ENCODE peak calls at places on chromosomes 11 and 22, in seven cellular contexts. H is A549, E is fibroblast of lung, Q is OCI-LY7, P is GM23338, N is osteoblast, L is GM23248. F is an unnamed sample.

GRCh38 chr11:102117472-102118113 is 7.3 kb downstream of the YAP1 start:
- DNase-seq in N (no peak), P (no peak), H (no peak), E (peak; percentile 39), L (peak; percentile 61), Q (no peak), F (no peak)

GRCh38 chr22:37021710-37022482 is 2.4 kb downstream of the MPST start:
- DNase-seq in H (peak; percentile 55), N (peak; percentile 95), P (peak; percentile 82), Q (peak; percentile 80), L (peak; percentile 64), E (peak; percentile 25), F (peak; percentile 62)

GRCh38 chr11:93740802-93741093 is 547 bp downstream of the TAF1D start:
- DNase-seq in Q (peak; percentile 82), P (peak; percentile 63), N (no peak), H (peak; percentile 70), L (peak; percentile 89), E (peak; percentile 57), F (peak; percentile 74)

GRCh38 chr11:69950120-69950519 is 128.0 kb upstream of the ANO1 start:
- DNase-seq in E (no peak), N (peak; percentile 62), P (peak; percentile 88), Q (peak; percentile 42), H (peak; percentile 68), L (peak; percentile 16), F (peak; percentile 44)

GRCh38 chr11:18078909-18079308 is 27.0 kb downstream of the SAAL1 start:
- DNase-seq in Q (no peak), P (no peak), N (no peak), E (no peak), L (no peak), H (no peak), F (no peak)

GRCh38 chr11:7307836-7308235 is 56.1 kb downstream of the SYT9 start:
- DNase-seq in P (no peak), Q (no peak), N (no peak), H (no peak), L (no peak), E (no peak), F (no peak)

GRCh38 chr22:50206599-50206998 is 5.8 kb downstream of the SELENOO start:
- DNase-seq in L (peak; percentile 61), H (peak; percentile 37), P (peak; percentile 88), Q (peak; percentile 24), N (peak; percentile 95), E (peak; percentile 35), F (peak; percentile 56)

GRCh38 chr11:67464411-67465189 is 4.5 kb downstream of the TMEM134 start:
- DNase-seq in N (peak; percentile 97), P (peak; percentile 93), H (peak; percentile 92), L (peak; percentile 79), E (peak; percentile 68), Q (peak; percentile 96), F (peak; percentile 93)

GRCh38 chr11:96464695-96465307 is 75.0 kb downstream of the JRKL start:
- DNase-seq in E (peak; percentile 68), N (peak; percentile 86), P (peak; percentile 94), Q (peak; percentile 77), H (peak; percentile 72), L (peak; percentile 83), F (peak; percentile 89)

GRCh38 chr22:30044369-30044768 is 35.9 kb upstream of the HORMAD2 start:
- DNase-seq in N (peak; percentile 92), Q (no peak), E (peak; percentile 99), P (no peak), L (peak; percentile 96), H (no peak), F (peak; percentile 78)

GRCh38 chr22:38570841-38571364 is 920 bp upstream of the DMC1 start:
- DNase-seq in P (peak; percentile 66), E (peak; percentile 38), Q (peak; percentile 72), N (no peak), L (peak; percentile 62), H (peak; percentile 28), F (peak; percentile 54)

GRCh38 chr11:57598831-57599155 is 1.3 kb downstream of the SERPING1 start:
- DNase-seq in Q (no peak), P (no peak), E (peak; percentile 37), H (no peak), L (peak; percentile 66), N (peak; percentile 74), F (peak; percentile 19)

GRCh38 chr11:57596266-57596885 is 1.1 kb upstream of the SERPING1 start:
- DNase-seq in L (no peak), P (no peak), H (no peak), E (no peak), N (no peak), Q (no peak), F (no peak)

GRCh38 chr11:57599381-57599780 is 1.9 kb downstream of the SERPING1 start:
- DNase-seq in H (no peak), E (no peak), N (peak; percentile 65), Q (no peak), L (no peak), P (no peak), F (no peak)

GRCh38 chr11:57597971-57598830 is 716 bp downstream of the SERPING1 start:
- DNase-seq in E (peak; percentile 16), L (peak; percentile 83), H (no peak), Q (no peak), N (peak; percentile 90), P (peak; percentile 96), F (peak; percentile 83)

DNA sequence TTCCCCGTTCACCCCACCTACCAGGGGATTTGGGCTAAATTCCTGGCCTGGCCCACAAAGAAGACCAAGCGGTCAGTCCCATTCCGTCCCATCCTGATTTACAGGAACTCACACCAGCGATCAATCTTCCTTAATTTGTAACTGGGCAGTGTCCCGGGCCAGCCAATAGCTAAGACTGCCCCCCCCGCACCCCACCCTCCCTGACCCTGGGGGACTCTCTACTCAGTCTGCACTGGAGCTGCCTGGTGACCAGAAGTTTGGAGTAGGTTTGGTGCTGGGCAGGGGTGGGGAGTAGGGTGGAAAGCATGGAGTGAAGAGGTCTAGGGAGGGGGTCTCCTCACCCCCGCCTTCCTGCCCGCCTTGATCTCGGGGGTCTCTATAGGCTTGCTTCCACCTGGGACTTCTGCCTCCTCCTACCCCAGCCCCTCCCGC is at the start of gene SERPING1:
- DNase-seq in P (peak; percentile 66), H (no peak), N (peak; percentile 77), L (peak; percentile 53), E (no peak), Q (no peak), F (peak; percentile 36)
- H3K4me2 ChIP-seq in P (peak within 1 kb of the TSS; percentile 93), H (peak within 1 kb of the TSS; percentile 79), N (peak within 1 kb of the TSS; percentile 90), L (peak within 1 kb of the TSS; percentile 83), E (peak within 1 kb of the TSS; percentile 90), Q (no peak within 1 kb of the TSS), F (peak within 1 kb of the TSS; percentile 87)

DNA sequence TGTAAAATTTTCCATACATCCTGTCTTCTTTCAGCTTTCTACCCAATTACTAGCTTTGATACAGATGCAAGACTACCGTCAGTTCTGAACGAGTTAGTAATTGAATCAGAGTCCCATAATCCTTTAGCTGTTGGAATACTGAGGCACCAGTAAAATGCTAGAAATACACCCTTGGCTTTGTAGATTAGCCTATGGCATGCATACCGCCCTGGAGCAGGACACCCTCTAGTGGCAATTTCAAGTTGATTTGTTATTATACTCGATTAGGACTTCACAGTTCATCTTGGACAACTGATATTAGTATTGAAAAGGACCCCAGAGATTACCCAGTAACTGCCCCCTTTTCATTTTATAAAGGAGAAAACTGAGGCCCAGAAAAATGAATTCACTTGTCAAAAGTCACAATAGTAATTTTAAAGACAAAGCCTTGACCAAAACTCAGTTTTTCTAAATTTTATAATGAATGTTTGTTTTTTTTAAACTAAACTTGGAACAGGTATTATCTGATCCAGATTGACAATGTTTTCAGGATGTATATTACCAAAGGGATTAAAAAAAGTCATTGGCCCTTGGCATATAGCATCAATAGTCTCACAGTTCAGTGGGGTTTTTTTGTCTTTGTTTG is 72.6 kb downstream of the HIPK3 start:
- DNase-seq in P (peak; percentile 73), E (peak; percentile 62), Q (peak; percentile 72), H (peak; percentile 76), L (peak; percentile 75), N (peak; percentile 58), F (peak; percentile 69)
- H3K4me2 ChIP-seq in P (no peak overlapping the region), E (no peak overlapping the region), Q (no peak overlapping the region), H (no peak overlapping the region), L (no peak overlapping the region), N (no peak overlapping the region), F (no peak overlapping the region)

GRCh38 chr22:46827781-46828180 is 65.3 kb downstream of the TBC1D22A start:
- DNase-seq in Q (no peak), E (no peak), L (no peak), P (no peak), H (peak; percentile 15), N (no peak), F (no peak)

GRCh38 chr22:46828323-46829139 is 66.1 kb downstream of the TBC1D22A start:
- DNase-seq in H (peak; percentile 17), E (no peak), Q (no peak), L (no peak), N (no peak), P (no peak), F (no peak)

GRCh38 chr22:46829140-46829891 is 66.9 kb downstream of the TBC1D22A start:
- DNase-seq in Q (no peak), E (peak; percentile 97), P (no peak), H (peak; percentile 72), N (peak; percentile 95), L (peak; percentile 94), F (peak; percentile 71)

GRCh38 chr22:46830841-46831240 is 68.4 kb downstream of the TBC1D22A start:
- DNase-seq in Q (no peak), P (no peak), N (no peak), H (peak; percentile 24), L (peak; percentile 60), E (peak; percentile 40), F (no peak)

DNA sequence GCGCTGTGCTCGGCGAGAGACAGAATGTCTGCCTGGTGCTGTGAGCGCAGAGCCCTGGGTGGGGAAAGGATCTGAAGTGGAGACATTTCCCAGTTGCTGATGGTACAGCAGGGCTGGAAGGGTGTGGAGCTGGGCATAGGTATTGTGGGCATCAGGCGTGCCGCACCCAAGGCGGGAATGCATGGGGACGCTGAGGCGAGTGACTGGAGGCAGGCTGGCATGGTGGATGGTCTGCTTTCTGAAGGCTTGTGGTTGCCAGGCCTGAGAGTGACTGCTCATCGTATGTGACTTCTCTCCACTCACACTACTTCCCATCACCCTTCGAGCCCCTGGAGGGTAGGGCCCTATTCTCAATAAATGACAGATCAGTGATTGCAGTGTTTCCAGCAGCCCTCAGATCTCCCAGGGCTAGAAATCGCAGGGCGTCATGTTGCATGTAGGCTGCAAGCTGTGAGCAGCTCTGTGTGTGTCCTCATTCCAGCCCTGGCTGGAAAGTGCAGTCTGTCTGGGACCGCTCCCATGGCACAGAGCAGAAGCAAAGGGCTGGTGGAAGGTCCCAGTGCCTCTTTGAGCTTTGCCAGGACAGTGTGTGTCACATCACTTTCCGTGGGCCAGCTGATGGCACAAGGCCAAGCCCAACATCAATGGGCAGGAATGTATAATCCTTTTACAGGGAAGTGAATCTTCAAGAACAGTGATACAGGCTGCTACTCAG is 67.7 kb downstream of the TBC1D22A start:
- DNase-seq in H (peak; percentile 69), E (peak; percentile 84), L (peak; percentile 86), N (no peak), Q (no peak), P (no peak), F (peak; percentile 27)
- H3K4me2 ChIP-seq in H (peak overlapping the region; percentile 95), E (peak overlapping the region; percentile 51), L (peak overlapping the region; percentile 87), N (peak overlapping the region; percentile 67), Q (no peak overlapping the region), P (no peak overlapping the region), F (peak overlapping the region; percentile 56)

DNA sequence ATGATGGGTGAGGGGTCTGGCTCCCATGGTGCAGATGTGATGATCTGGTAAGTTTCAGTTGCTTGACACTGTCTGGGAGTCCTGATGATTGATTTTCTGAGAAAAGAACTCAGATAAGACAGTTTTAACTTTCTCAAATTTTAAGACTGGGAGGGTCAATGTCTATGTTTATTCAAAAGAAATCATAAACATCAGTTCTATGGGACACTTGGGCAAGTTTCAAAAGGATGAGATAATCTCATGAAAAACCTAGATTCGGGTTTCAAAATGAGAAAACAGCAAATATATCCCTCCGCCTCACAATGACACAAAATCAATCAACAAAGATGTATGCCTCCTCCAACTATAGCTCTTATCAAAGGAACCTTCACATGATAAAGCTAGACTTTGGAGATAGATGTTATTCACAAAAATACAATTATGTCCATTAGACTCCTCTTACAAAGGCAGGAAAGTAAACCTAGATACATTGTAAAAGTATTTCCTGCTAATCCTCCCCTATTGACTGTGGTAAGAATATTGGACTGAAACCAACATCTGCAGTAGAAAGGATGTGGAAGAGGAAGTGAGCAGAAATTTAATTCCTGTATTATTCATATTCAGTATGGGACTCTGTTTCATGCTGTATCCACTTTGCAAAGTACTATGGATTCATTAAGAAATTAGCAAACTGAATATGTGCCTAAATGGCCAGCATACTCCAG is 21.6 kb downstream of the SVIP start:
- DNase-seq in L (peak; percentile 2), P (no peak), Q (peak; percentile 55), H (no peak), N (no peak), E (no peak), F (no peak)
- H3K4me2 ChIP-seq in L (no peak overlapping the region), P (no peak overlapping the region), Q (peak overlapping the region; percentile 62), H (no peak overlapping the region), N (no peak overlapping the region), E (no peak overlapping the region), F (no peak overlapping the region)

F was measured in hepatocyte.